ENCODE peak calls at places on chromosomes 7 and 10, in seven cellular contexts. F is colonic mucosa; G is AG04450; U is cardiac muscle cell; X is CD8-positive, alpha-beta T cell; N is tibial nerve; R is GM20000. I is an unnamed sample.

GRCh38 chr7:74480861-74481417 is 27.2 kb downstream of the GTF2IRD1 start:
- DNase-seq in G (peak), N (peak), F (peak), X (no peak), U (no peak), R (no peak), I (peak)

GRCh38 chr7:53531-53930 is 138.8 kb upstream of the FAM20C start:
- DNase-seq in G (no peak), U (no peak), F (no peak), N (no peak), R (no peak), X (no peak), I (peak)

GRCh38 chr10:107814865-107815487 is 650.5 kb upstream of the SORCS1 start:
- DNase-seq in X (no peak), F (peak), N (peak), G (no peak), R (peak), U (peak), I (no peak)

GRCh38 chr7:129841465-129841864 is 111.3 kb downstream of the UBE2H start:
- DNase-seq in X (no peak), F (no peak), N (no peak), G (no peak), U (no peak), R (no peak), I (no peak)

GRCh38 chr7:24700446-24701044 is 56.7 kb downstream of the GSDME start:
- DNase-seq in X (no peak), R (no peak), G (no peak), N (no peak), F (no peak), U (no peak), I (no peak)

GRCh38 chr7:52959878-52960660 is 75.4 kb upstream of the POM121L12 start:
- DNase-seq in R (no peak), X (no peak), F (no peak), G (no peak), N (no peak), U (no peak), I (no peak)

GRCh38 chr10:114652402-114653368 is 5.4 kb downstream of the ABLIM1 start:
- DNase-seq in G (no peak), U (no peak), X (no peak), R (no peak), N (no peak), F (no peak), I (no peak)

GRCh38 chr10:124053971-124054370 is 39.4 kb downstream of the CHST15 start:
- DNase-seq in U (no peak), N (no peak), X (no peak), R (no peak), F (no peak), G (no peak), I (no peak)

GRCh38 chr10:123494409-123494808 is 171.7 kb upstream of the GPR26 start:
- DNase-seq in G (no peak), U (no peak), X (no peak), R (no peak), N (no peak), F (no peak), I (no peak)

GRCh38 chr7:71785216-71785615 is 626.9 kb downstream of the CALN1 start:
- DNase-seq in X (no peak), F (no peak), R (no peak), U (no peak), N (no peak), G (no peak), I (peak)

GRCh38 chr10:89575037-89575436 is 39.6 kb upstream of the SLC16A12 start:
- DNase-seq in N (no peak), F (no peak), G (no peak), U (no peak), X (no peak), R (no peak), I (no peak)

GRCh38 chr10:59387951-59388431 is 25.6 kb upstream of the FAM13C start:
- DNase-seq in U (no peak), G (peak), X (no peak), F (no peak), R (no peak), N (no peak), I (no peak)

GRCh38 chr10:34815174-34816066 is at the start of gene PARD3:
- DNase-seq in R (peak), N (peak), U (peak), G (no peak), F (peak), X (no peak), I (peak)

GRCh38 chr10:86823565-86823964 is 67.1 kb downstream of the BMPR1A start:
- DNase-seq in N (no peak), F (no peak), G (no peak), U (no peak), R (no peak), X (no peak), I (no peak)

GRCh38 chr10:42428534-42428933 is 209.8 kb downstream of the ZNF33B start:
- DNase-seq in N (no peak), G (no peak), R (no peak), F (no peak), X (no peak), U (no peak), I (no peak)

GRCh38 chr10:7432884-7433726 is 22.3 kb upstream of the SFMBT2 start:
- DNase-seq in X (no peak), F (no peak), N (no peak), R (no peak), U (no peak), G (no peak), I (no peak)

GRCh38 chr10:359762-360161 is 224.5 kb downstream of the ZMYND11 start:
- DNase-seq in U (no peak), G (no peak), N (no peak), X (no peak), R (no peak), F (no peak), I (no peak)

GRCh38 chr10:30671011-30671616 is 41.6 kb upstream of the LYZL2 start:
- DNase-seq in X (no peak), U (peak), R (peak), N (peak), G (peak), F (peak), I (no peak)

GRCh38 chr7:107696330-107696946 is 35.8 kb downstream of the SLC26A4 start:
- DNase-seq in R (no peak), G (no peak), N (no peak), U (no peak), X (no peak), F (no peak), I (no peak)

GRCh38 chr10:90967865-90968264 is 47.0 kb upstream of the ANKRD1 start:
- DNase-seq in F (no peak), X (no peak), U (no peak), G (no peak), R (no peak), N (no peak), I (no peak)

GRCh38 chr7:98051118-98051744 is 55.4 kb upstream of the LMTK2 start:
- DNase-seq in X (peak), N (no peak), G (no peak), R (peak), U (peak), F (peak), I (no peak)

GRCh38 chr10:132248455-132249231 is 59.1 kb downstream of the STK32C start:
- DNase-seq in U (peak), X (no peak), N (no peak), G (no peak), F (peak), R (peak), I (no peak)

GRCh38 chr10:126384269-126384873 is 3.9 kb downstream of the ADAM12 start:
- DNase-seq in X (no peak), F (no peak), N (no peak), U (no peak), R (no peak), G (peak), I (no peak)

GRCh38 chr10:1074748-1075358 is 18.7 kb downstream of the WDR37 start:
- DNase-seq in G (no peak), X (no peak), F (no peak), R (no peak), N (no peak), U (no peak), I (no peak)

GRCh38 chr10:28940158-28940888 is 263.0 kb downstream of the BAMBI start:
- DNase-seq in G (no peak), R (no peak), X (no peak), F (no peak), N (no peak), U (no peak), I (no peak)

GRCh38 chr10:124341768-124342135 is 77.0 kb downstream of the OAT start:
- DNase-seq in N (no peak), G (no peak), R (no peak), U (peak), X (no peak), F (no peak), I (no peak)

GRCh38 chr7:91504919-91505318 is 240.7 kb downstream of the FZD1 start:
- DNase-seq in N (no peak), R (no peak), F (no peak), U (no peak), G (no peak), X (no peak), I (no peak)

GRCh38 chr7:158055726-158056510 is 531.7 kb downstream of the PTPRN2 start:
- DNase-seq in N (no peak), U (no peak), F (no peak), G (no peak), X (no peak), R (no peak), I (no peak)

GRCh38 chr7:135942614-135943013 is 34.5 kb downstream of the MTPN start:
- DNase-seq in G (no peak), X (no peak), N (no peak), U (no peak), R (peak), F (no peak), I (no peak)

GRCh38 chr10:116627386-116627933 is 6.7 kb downstream of the PNLIPRP2 start:
- DNase-seq in F (peak), X (no peak), N (no peak), R (peak), G (no peak), U (peak), I (peak)

GRCh38 chr10:96043895-96044580 is 655 bp downstream of the CCNJ start:
- DNase-seq in N (peak), F (peak), U (peak), G (no peak), X (no peak), R (peak), I (peak)

GRCh38 chr7:28078036-28078901 is 102.3 kb downstream of the JAZF1 start:
- DNase-seq in R (peak), F (peak), U (peak), G (no peak), X (peak), N (peak), I (no peak)

GRCh38 chr7:12434012-12434642 is 30.5 kb upstream of the VWDE start:
- DNase-seq in N (no peak), X (no peak), G (no peak), R (peak), U (no peak), F (no peak), I (no peak)

GRCh38 chr7:12436126-12436525 is 32.5 kb upstream of the VWDE start:
- DNase-seq in U (no peak), G (no peak), X (no peak), R (no peak), F (no peak), N (no peak), I (no peak)

GRCh38 chr7:12440229-12440628 is 36.6 kb upstream of the VWDE start:
- DNase-seq in G (no peak), F (no peak), N (no peak), U (no peak), X (no peak), R (no peak), I (no peak)

GRCh38 chr7:12431886-12432285 is 28.2 kb upstream of the VWDE start:
- DNase-seq in N (no peak), R (no peak), G (no peak), U (no peak), X (no peak), F (no peak), I (no peak)

GRCh38 chr7:12436896-12437535 is 33.4 kb upstream of the VWDE start:
- DNase-seq in U (peak), R (no peak), N (no peak), G (no peak), X (no peak), F (no peak), I (no peak)
- TF ChIP-seq CTCF in U (no peak), R (no peak), N (no peak), G (peak), X (no peak), F (no peak), I (peak)

DNA sequence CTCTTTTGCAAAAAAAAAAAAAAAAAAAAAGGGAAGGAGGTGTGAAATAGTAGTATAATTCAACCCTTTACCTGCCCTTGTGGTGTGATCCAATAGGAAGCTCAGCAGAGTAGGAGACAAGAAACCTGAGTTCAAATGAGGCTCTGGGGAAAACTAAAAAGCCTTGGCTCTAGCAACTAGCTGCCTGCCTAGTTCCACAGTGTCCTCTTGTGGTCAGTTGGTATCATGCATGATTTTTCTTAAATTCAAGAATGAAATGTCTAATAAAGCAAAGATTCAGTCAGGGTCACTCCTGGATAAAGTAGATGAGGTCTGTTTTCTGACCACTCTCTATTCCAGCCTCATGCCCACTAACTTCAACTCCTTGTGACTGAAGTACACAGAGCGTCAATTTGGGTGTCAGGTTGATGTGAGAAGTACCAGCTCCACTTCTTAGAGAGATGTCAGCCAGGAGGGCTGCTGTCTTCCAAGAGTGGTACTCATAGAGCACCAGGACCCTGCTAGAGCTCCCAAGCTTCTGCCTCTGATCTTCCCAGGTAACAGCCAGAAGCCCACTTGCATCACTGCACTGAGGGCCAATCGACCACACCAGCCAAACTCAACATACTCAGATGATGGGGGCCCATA is 10.5 kb downstream of the LSM5 start:
- DNase-seq in R (peak), U (peak), X (no peak), G (peak), N (no peak), F (peak), I (no peak)
- TF ChIP-seq CTCF in R (peak), U (peak), X (peak), G (peak), N (no peak), F (peak), I (peak)

GRCh38 chr7:134645935-134646334 is 718 bp upstream of the BPGM start:
- DNase-seq in N (no peak), G (no peak), F (no peak), X (no peak), R (no peak), U (peak), I (no peak)

GRCh38 chr7:134645478-134645877 is 1.2 kb upstream of the BPGM start:
- DNase-seq in U (no peak), G (no peak), R (no peak), F (no peak), X (no peak), N (no peak), I (no peak)

GRCh38 chr7:134649231-134649775 is 2.6 kb downstream of the BPGM start:
- DNase-seq in X (no peak), U (no peak), G (no peak), N (no peak), F (no peak), R (no peak), I (no peak)

GRCh38 chr7:134648456-134648855 is 1.8 kb downstream of the BPGM start:
- DNase-seq in X (no peak), U (no peak), F (no peak), G (no peak), N (no peak), R (no peak), I (no peak)

GRCh38 chr7:134646425-134647305 is at the start of gene BPGM:
- DNase-seq in F (peak), U (peak), N (peak), X (peak), R (peak), G (peak), I (peak)
- TF ChIP-seq CTCF in F (no peak), U (peak), N (no peak), X (peak), R (peak), G (peak), I (peak)

DNA sequence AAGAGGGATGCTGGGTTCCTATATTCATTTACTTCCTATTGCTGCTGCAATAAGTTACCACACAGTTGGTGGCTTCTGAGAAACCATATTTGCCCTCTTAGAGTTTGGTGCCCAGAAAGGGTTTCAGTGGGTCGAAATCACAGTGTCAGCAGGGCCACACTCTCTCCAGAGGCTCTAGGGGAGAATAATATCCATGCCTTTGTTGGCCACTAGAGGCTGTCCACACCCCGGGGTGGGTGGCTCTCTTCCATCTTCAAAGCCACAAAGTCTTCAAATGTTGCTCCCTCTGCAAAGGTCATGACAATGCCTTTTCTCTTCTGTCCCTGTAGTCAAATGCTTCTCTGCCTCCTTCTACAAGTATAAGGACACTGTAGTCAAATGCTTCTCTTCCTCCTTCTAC is 989.4 kb downstream of the CCSER2 start:
- DNase-seq in G (no peak), F (no peak), U (no peak), X (no peak), N (no peak), R (no peak), I (no peak)
- TF ChIP-seq CTCF in G (no peak), F (no peak), U (no peak), X (no peak), N (no peak), R (no peak), I (no peak)

GRCh38 chr7:51459809-51460208 is 143.2 kb upstream of the COBL start:
- DNase-seq in F (no peak), G (no peak), X (no peak), R (no peak), N (no peak), U (no peak), I (no peak)
- TF ChIP-seq CTCF in F (no peak), G (no peak), X (no peak), R (no peak), N (no peak), U (no peak), I (no peak)